ENCODE peak calls at places on chromosomes 12 and 14, in ten cellular contexts. S is activated naive CD8-positive, alpha-beta T cell treated with anti-CD3 and anti-CD28 coated beads for 36 hours; Y is activated CD4-positive, alpha-beta T cell treated with anti-CD3 and anti-CD28 coated beads, Interleukin-2, amount 50 U/mL, for 4 hours; U is stimulated activated naive CD4-positive, alpha-beta T cell; J is A549; N is progenitor cell of endocrine pancreas; P is CD8-positive, alpha-beta T cell; G is mucosa of descending colon; W is COR-L47; M is left cardiac atrium. R is an unnamed sample.
A peak's percentile ranks its signal among the peaks of the same experiment; 100 is the strongest.

GRCh38 chr12:57233357-57234232 is 4.1 kb downstream of the SHMT2 start:
- DNase-seq in M (peak; percentile 50), G (peak; percentile 24), S (no peak), U (no peak), P (no peak), Y (no peak), J (no peak), W (no peak), N (no peak), R (no peak)

GRCh38 chr12:64796205-64796845 is 28.1 kb upstream of the TBC1D30 start:
- DNase-seq in J (peak; percentile 91), G (no peak), Y (peak; percentile 40), S (peak; percentile 30), U (no peak), N (peak; percentile 29), W (peak; percentile 80), M (peak; percentile 67), P (peak; percentile 65), R (peak; percentile 51)

GRCh38 chr12:74538491-74539258 is 1.0 kb downstream of the ATXN7L3B start:
- DNase-seq in S (peak; percentile 22), P (peak; percentile 35), J (no peak), W (peak; percentile 8), M (no peak), U (peak; percentile 14), N (no peak), Y (peak; percentile 24), G (peak; percentile 46), R (no peak)

GRCh38 chr14:51518681-51519080 is 133.0 kb upstream of the FRMD6 start:
- DNase-seq in S (no peak), U (no peak), M (no peak), Y (no peak), G (no peak), P (no peak), W (no peak), N (no peak), J (no peak), R (no peak)

GRCh38 chr14:77593501-77593911 is 22.9 kb downstream of the SPTLC2 start:
- DNase-seq in J (no peak), U (no peak), P (no peak), W (no peak), M (no peak), S (no peak), Y (no peak), G (no peak), N (no peak), R (no peak)

GRCh38 chr12:46523863-46524770 is 151.5 kb upstream of the SLC38A2 start:
- DNase-seq in Y (peak; percentile 30), G (no peak), P (peak; percentile 30), J (peak; percentile 76), U (no peak), N (no peak), W (no peak), S (peak; percentile 36), M (no peak), R (peak; percentile 64)

GRCh38 chr14:54625158-54625557 is 58.2 kb downstream of the SAMD4A start:
- DNase-seq in M (no peak), Y (no peak), J (no peak), P (no peak), U (no peak), N (no peak), G (no peak), W (no peak), S (no peak), R (no peak)

GRCh38 chr12:131190965-131191364 is 237.3 kb downstream of the ADGRD1 start:
- DNase-seq in U (no peak), J (no peak), S (no peak), N (no peak), W (no peak), Y (no peak), M (no peak), P (no peak), G (no peak), R (no peak)

GRCh38 chr12:51672334-51672733 is 81.3 kb downstream of the SCN8A start:
- DNase-seq in N (no peak), J (no peak), M (no peak), G (no peak), Y (no peak), S (no peak), U (no peak), W (no peak), P (no peak), R (no peak)

GRCh38 chr14:52692248-52692962 is 3.0 kb downstream of the ERO1A start:
- DNase-seq in W (no peak), N (no peak), S (no peak), J (no peak), U (no peak), M (no peak), P (no peak), G (no peak), Y (no peak), R (no peak)

GRCh38 chr14:42854061-42854460 is 1247.4 kb downstream of the LRFN5 start:
- DNase-seq in G (no peak), P (no peak), J (no peak), Y (no peak), N (no peak), S (no peak), W (no peak), M (no peak), U (no peak), R (no peak)

GRCh38 chr14:64971890-64972785 is at the start of gene RAB15:
- DNase-seq in Y (peak; percentile 18), S (peak; percentile 61), J (peak; percentile 34), W (peak; percentile 40), N (peak; percentile 29), P (peak; percentile 49), M (no peak), G (peak; percentile 68), U (peak; percentile 43), R (peak; percentile 35)

GRCh38 chr12:48442191-48442828 is 30.0 kb upstream of the ANP32D start:
- DNase-seq in G (no peak), M (no peak), W (no peak), N (no peak), U (no peak), Y (no peak), P (no peak), S (no peak), J (peak; percentile 15), R (no peak)

GRCh38 chr14:100018482-100018881 is 46.7 kb upstream of the EVL start:
- DNase-seq in J (no peak), G (no peak), S (no peak), U (no peak), Y (no peak), M (no peak), N (no peak), W (no peak), P (no peak), R (no peak)

GRCh38 chr14:100679707-100680438 is 46.8 kb upstream of the DLK1 start:
- DNase-seq in N (no peak), S (no peak), U (no peak), W (no peak), J (no peak), M (no peak), Y (no peak), P (no peak), G (no peak), R (no peak)

GRCh38 chr14:77310041-77310440 is 10.6 kb downstream of the POMT2 start:
- DNase-seq in J (no peak), N (no peak), U (no peak), P (no peak), G (no peak), Y (no peak), S (no peak), M (no peak), W (no peak), R (no peak)